ENCODE peak calls at places on chromosomes 6 and 20, in eight cellular contexts. R, J, W, M, C, T, A and X are unnamed samples.

GRCh38 chr6:108002365-108003221 is 44.6 kb upstream of the SEC63 start:
- DNase-seq in R (no peak), J (no peak), W (no peak), M (peak), C (peak), T (no peak), A (no peak), X (no peak)

GRCh38 chr20:25277051-25277801 is 29.3 kb downstream of the PYGB start:
- DNase-seq in R (no peak), J (peak), W (no peak), M (no peak), C (no peak), T (no peak), A (peak), X (no peak)

GRCh38 chr20:16017656-16018055 is 555.6 kb downstream of the KIF16B start:
- DNase-seq in R (no peak), J (no peak), W (no peak), M (peak), C (peak), T (no peak), A (no peak), X (no peak)

GRCh38 chr6:148814082-148814790 is 67.4 kb downstream of the UST start:
- DNase-seq in R (no peak), J (no peak), W (no peak), M (no peak), C (no peak), T (no peak), A (no peak), X (no peak)

GRCh38 chr20:17606001-17606400 is 36.1 kb downstream of the DSTN start:
- DNase-seq in R (no peak), J (no peak), W (no peak), M (peak), C (no peak), T (no peak), A (no peak), X (no peak)

GRCh38 chr20:21027569-21027968 is 78.6 kb downstream of the LINC00237 start:
- DNase-seq in R (no peak), J (no peak), W (no peak), M (peak), C (peak), T (no peak), A (peak), X (no peak)

GRCh38 chr20:4195499-4195898 is 180.1 kb upstream of the RNF24 start:
- DNase-seq in R (no peak), J (no peak), W (peak), M (peak), C (no peak), T (no peak), A (peak), X (no peak)

GRCh38 chr20:24672181-24672880 is 202.9 kb downstream of the SYNDIG1 start:
- DNase-seq in R (no peak), J (peak), W (no peak), M (no peak), C (no peak), T (no peak), A (no peak), X (no peak)

GRCh38 chr6:27766405-27766804 is 145.8 kb downstream of the OR2B2 start:
- DNase-seq in R (no peak), J (no peak), W (no peak), M (no peak), C (no peak), T (no peak), A (no peak), X (no peak)

GRCh38 chr20:62550087-62550565 is 74.3 kb upstream of the GATA5 start:
- DNase-seq in R (no peak), J (no peak), W (no peak), M (no peak), C (no peak), T (no peak), A (no peak), X (no peak)

GRCh38 chr6:158739673-158740072 is 79.5 kb downstream of the EZR start:
- DNase-seq in R (no peak), J (no peak), W (no peak), M (no peak), C (no peak), T (no peak), A (no peak), X (no peak)

GRCh38 chr6:130882370-130882769 is 55.2 kb downstream of the SMLR1 start:
- DNase-seq in R (no peak), J (no peak), W (no peak), M (no peak), C (no peak), T (no peak), A (no peak), X (no peak)

GRCh38 chr6:17703256-17703694 is 3.5 kb downstream of the NUP153 start:
- DNase-seq in R (peak), J (peak), W (no peak), M (no peak), C (peak), T (peak), A (no peak), X (no peak)

GRCh38 chr6:10151144-10151915 is 263.5 kb downstream of the TFAP2A start:
- DNase-seq in R (no peak), J (no peak), W (no peak), M (no peak), C (peak), T (no peak), A (no peak), X (no peak)